ENCODE peak calls at places on chromosomes 16 and 17, in five cellular contexts. One of them, this sample, is unnamed.

GRCh38 chr17:19461139-19461538 is 50.1 kb downstream of the RNF112 start:
- DNase-seq in IMR-90: no peak
- DNase-seq in activated effector memory CD4-positive, alpha-beta T cell treated with anti-CD3 and anti-CD28 coated beads, Interleukin-2, amount 50 U/mL, for 16 hours: no peak
- DNase-seq in skeletal muscle cell: no peak
- DNase-seq in naive thymus-derived CD8-positive, alpha-beta T cell: no peak
- DNase-seq in this sample: no peak

GRCh38 chr17:55311767-55312375 is 47.1 kb downstream of the HLF start:
- DNase-seq in IMR-90: no peak
- DNase-seq in skeletal muscle cell: no peak
- DNase-seq in activated effector memory CD4-positive, alpha-beta T cell treated with anti-CD3 and anti-CD28 coated beads, Interleukin-2, amount 50 U/mL, for 16 hours: no peak
- DNase-seq in naive thymus-derived CD8-positive, alpha-beta T cell: no peak
- DNase-seq in this sample: no peak

GRCh38 chr17:46876353-46876887 is 25.0 kb downstream of the WNT9B start:
- DNase-seq in activated effector memory CD4-positive, alpha-beta T cell treated with anti-CD3 and anti-CD28 coated beads, Interleukin-2, amount 50 U/mL, for 16 hours: no peak
- DNase-seq in skeletal muscle cell: no peak
- DNase-seq in IMR-90: no peak
- DNase-seq in naive thymus-derived CD8-positive, alpha-beta T cell: no peak
- DNase-seq in this sample: no peak

GRCh38 chr16:56795011-56795410 is 65.1 kb downstream of the NUP93 start:
- DNase-seq in activated effector memory CD4-positive, alpha-beta T cell treated with anti-CD3 and anti-CD28 coated beads, Interleukin-2, amount 50 U/mL, for 16 hours: no peak
- DNase-seq in IMR-90: no peak
- DNase-seq in skeletal muscle cell: no peak
- DNase-seq in naive thymus-derived CD8-positive, alpha-beta T cell: no peak
- DNase-seq in this sample: no peak

GRCh38 chr17:45942284-45942683 is 47.9 kb downstream of the MAPT start:
- DNase-seq in activated effector memory CD4-positive, alpha-beta T cell treated with anti-CD3 and anti-CD28 coated beads, Interleukin-2, amount 50 U/mL, for 16 hours: no peak
- DNase-seq in IMR-90: no peak
- DNase-seq in naive thymus-derived CD8-positive, alpha-beta T cell: no peak
- DNase-seq in skeletal muscle cell: no peak
- DNase-seq in this sample: peak; percentile 94

GRCh38 chr16:28291651-28292626 is at the start of gene SBK1:
- DNase-seq in skeletal muscle cell: no peak
- DNase-seq in naive thymus-derived CD8-positive, alpha-beta T cell: peak; percentile 82
- DNase-seq in IMR-90: peak; percentile 38
- DNase-seq in activated effector memory CD4-positive, alpha-beta T cell treated with anti-CD3 and anti-CD28 coated beads, Interleukin-2, amount 50 U/mL, for 16 hours: peak; percentile 94
- DNase-seq in this sample: peak; percentile 67

GRCh38 chr17:36705651-36706436 is 104.5 kb downstream of the MRM1 start:
- DNase-seq in naive thymus-derived CD8-positive, alpha-beta T cell: peak; percentile 37
- DNase-seq in IMR-90: peak; percentile 4
- DNase-seq in activated effector memory CD4-positive, alpha-beta T cell treated with anti-CD3 and anti-CD28 coated beads, Interleukin-2, amount 50 U/mL, for 16 hours: peak; percentile 78
- DNase-seq in skeletal muscle cell: no peak
- DNase-seq in this sample: no peak

GRCh38 chr16:1309888-1310831 is 724 bp downstream of the UBE2I start:
- DNase-seq in skeletal muscle cell: no peak
- DNase-seq in activated effector memory CD4-positive, alpha-beta T cell treated with anti-CD3 and anti-CD28 coated beads, Interleukin-2, amount 50 U/mL, for 16 hours: peak; percentile 87
- DNase-seq in naive thymus-derived CD8-positive, alpha-beta T cell: peak; percentile 50
- DNase-seq in IMR-90: peak; percentile 45
- DNase-seq in this sample: no peak

GRCh38 chr17:56269509-56269908 is 116.2 kb downstream of the ANKFN1 start:
- DNase-seq in IMR-90: no peak
- DNase-seq in activated effector memory CD4-positive, alpha-beta T cell treated with anti-CD3 and anti-CD28 coated beads, Interleukin-2, amount 50 U/mL, for 16 hours: no peak
- DNase-seq in skeletal muscle cell: no peak
- DNase-seq in naive thymus-derived CD8-positive, alpha-beta T cell: no peak
- DNase-seq in this sample: no peak

GRCh38 chr17:17988427-17988945 is 15.8 kb downstream of the DRC3 start:
- DNase-seq in activated effector memory CD4-positive, alpha-beta T cell treated with anti-CD3 and anti-CD28 coated beads, Interleukin-2, amount 50 U/mL, for 16 hours: no peak
- DNase-seq in skeletal muscle cell: no peak
- DNase-seq in naive thymus-derived CD8-positive, alpha-beta T cell: no peak
- DNase-seq in IMR-90: no peak
- DNase-seq in this sample: no peak

GRCh38 chr17:64786337-64786736 is 124.2 kb upstream of the SMURF2 start:
- DNase-seq in naive thymus-derived CD8-positive, alpha-beta T cell: no peak
- DNase-seq in activated effector memory CD4-positive, alpha-beta T cell treated with anti-CD3 and anti-CD28 coated beads, Interleukin-2, amount 50 U/mL, for 16 hours: peak; percentile 47
- DNase-seq in skeletal muscle cell: no peak
- DNase-seq in IMR-90: no peak
- DNase-seq in this sample: no peak

GRCh38 chr17:79263191-79263590 is 188.6 kb downstream of the ENGASE start:
- DNase-seq in activated effector memory CD4-positive, alpha-beta T cell treated with anti-CD3 and anti-CD28 coated beads, Interleukin-2, amount 50 U/mL, for 16 hours: no peak
- DNase-seq in skeletal muscle cell: no peak
- DNase-seq in naive thymus-derived CD8-positive, alpha-beta T cell: no peak
- DNase-seq in IMR-90: no peak
- DNase-seq in this sample: no peak

GRCh38 chr17:28421775-28422305 is 15.8 kb upstream of the SLC46A1 start:
- DNase-seq in activated effector memory CD4-positive, alpha-beta T cell treated with anti-CD3 and anti-CD28 coated beads, Interleukin-2, amount 50 U/mL, for 16 hours: no peak
- DNase-seq in naive thymus-derived CD8-positive, alpha-beta T cell: no peak
- DNase-seq in skeletal muscle cell: no peak
- DNase-seq in IMR-90: no peak
- DNase-seq in this sample: no peak

This sample was measured in hypothalamus.